ENCODE peak calls at places on chromosomes 4 and X, in seven cellular contexts. One of them, this sample, is unnamed.

GRCh38 chr4:26176621-26177121 is 144.1 kb upstream of the RBPJ start:
- DNase-seq in ovary: no peak
- DNase-seq in CD4-positive, alpha-beta T cell: no peak
- DNase-seq in body of pancreas: no peak
- DNase-seq in cardiac fibroblast: peak
- DNase-seq in HCT116: no peak
- DNase-seq in choroid plexus epithelial cell: peak
- DNase-seq in this sample: no peak

GRCh38 chr4:60216752-60217151 is 983.4 kb upstream of the ADGRL3 start:
- DNase-seq in cardiac fibroblast: peak
- DNase-seq in HCT116: no peak
- DNase-seq in CD4-positive, alpha-beta T cell: no peak
- DNase-seq in choroid plexus epithelial cell: peak
- DNase-seq in body of pancreas: no peak
- DNase-seq in ovary: no peak
- DNase-seq in this sample: no peak

GRCh38 chr4:100190643-100191600 is 654 bp upstream of the DDIT4L start:
- DNase-seq in ovary: peak
- DNase-seq in cardiac fibroblast: peak
- DNase-seq in body of pancreas: no peak
- DNase-seq in choroid plexus epithelial cell: peak
- DNase-seq in HCT116: no peak
- DNase-seq in CD4-positive, alpha-beta T cell: no peak
- DNase-seq in this sample: no peak

GRCh38 chr4:52028970-52029369 is 8.8 kb upstream of the LRRC66 start:
- DNase-seq in CD4-positive, alpha-beta T cell: no peak
- DNase-seq in body of pancreas: no peak
- DNase-seq in HCT116: no peak
- DNase-seq in ovary: no peak
- DNase-seq in choroid plexus epithelial cell: peak
- DNase-seq in cardiac fibroblast: peak
- DNase-seq in this sample: no peak

GRCh38 chrX:101736651-101737050 is 77.0 kb upstream of the ARMCX2 start:
- DNase-seq in CD4-positive, alpha-beta T cell: no peak
- DNase-seq in choroid plexus epithelial cell: no peak
- DNase-seq in ovary: no peak
- DNase-seq in body of pancreas: no peak
- DNase-seq in cardiac fibroblast: no peak
- DNase-seq in HCT116: no peak
- DNase-seq in this sample: no peak

GRCh38 chrX:72536542-72536941 is 36.1 kb downstream of the HDAC8 start:
- DNase-seq in ovary: no peak
- DNase-seq in CD4-positive, alpha-beta T cell: no peak
- DNase-seq in choroid plexus epithelial cell: no peak
- DNase-seq in cardiac fibroblast: no peak
- DNase-seq in body of pancreas: no peak
- DNase-seq in HCT116: no peak
- DNase-seq in this sample: no peak

GRCh38 chr4:57119054-57119651 is 9.0 kb upstream of the IGFBP7 start:
- DNase-seq in body of pancreas: peak
- DNase-seq in choroid plexus epithelial cell: peak
- DNase-seq in HCT116: no peak
- DNase-seq in ovary: peak
- DNase-seq in cardiac fibroblast: peak
- DNase-seq in CD4-positive, alpha-beta T cell: no peak
- DNase-seq in this sample: no peak

GRCh38 chrX:31609130-31609529 is 537.3 kb upstream of the FTHL17 start:
- DNase-seq in cardiac fibroblast: peak
- DNase-seq in body of pancreas: no peak
- DNase-seq in HCT116: no peak
- DNase-seq in choroid plexus epithelial cell: peak
- DNase-seq in ovary: no peak
- DNase-seq in CD4-positive, alpha-beta T cell: no peak
- DNase-seq in this sample: no peak

GRCh38 chrX:41863343-41864203 is 59.8 kb downstream of the CASK start:
- DNase-seq in CD4-positive, alpha-beta T cell: no peak
- DNase-seq in choroid plexus epithelial cell: no peak
- DNase-seq in cardiac fibroblast: no peak
- DNase-seq in body of pancreas: no peak
- DNase-seq in HCT116: no peak
- DNase-seq in ovary: no peak
- DNase-seq in this sample: no peak

GRCh38 chrX:20252392-20253231 is 14.1 kb downstream of the RPS6KA3 start:
- DNase-seq in choroid plexus epithelial cell: peak
- DNase-seq in ovary: no peak
- DNase-seq in body of pancreas: peak
- DNase-seq in HCT116: peak
- DNase-seq in cardiac fibroblast: peak
- DNase-seq in CD4-positive, alpha-beta T cell: peak
- DNase-seq in this sample: peak

GRCh38 chrX:77436682-77437081 is 10.5 kb upstream of the FGF16 start:
- DNase-seq in CD4-positive, alpha-beta T cell: no peak
- DNase-seq in body of pancreas: no peak
- DNase-seq in cardiac fibroblast: no peak
- DNase-seq in HCT116: no peak
- DNase-seq in ovary: no peak
- DNase-seq in choroid plexus epithelial cell: no peak
- DNase-seq in this sample: no peak

GRCh38 chr4:142719854-142720541 is 126.1 kb downstream of the INPP4B start:
- DNase-seq in choroid plexus epithelial cell: peak
- DNase-seq in HCT116: peak
- DNase-seq in cardiac fibroblast: peak
- DNase-seq in CD4-positive, alpha-beta T cell: no peak
- DNase-seq in body of pancreas: no peak
- DNase-seq in ovary: no peak
- DNase-seq in this sample: no peak

GRCh38 chr4:79757580-79757979 is 315.4 kb downstream of the ANTXR2 start:
- DNase-seq in HCT116: no peak
- DNase-seq in body of pancreas: no peak
- DNase-seq in CD4-positive, alpha-beta T cell: no peak
- DNase-seq in ovary: no peak
- DNase-seq in cardiac fibroblast: peak
- DNase-seq in choroid plexus epithelial cell: no peak
- DNase-seq in this sample: no peak

GRCh38 chrX:67544281-67544680 is 460 bp downstream of the AR start:
- DNase-seq in ovary: peak
- DNase-seq in choroid plexus epithelial cell: no peak
- DNase-seq in body of pancreas: peak
- DNase-seq in cardiac fibroblast: peak
- DNase-seq in HCT116: no peak
- DNase-seq in CD4-positive, alpha-beta T cell: no peak
- DNase-seq in this sample: no peak

GRCh38 chr4:31923634-31924033 is 1203.5 kb downstream of the PCDH7 start:
- DNase-seq in cardiac fibroblast: no peak
- DNase-seq in CD4-positive, alpha-beta T cell: no peak
- DNase-seq in ovary: no peak
- DNase-seq in body of pancreas: no peak
- DNase-seq in HCT116: no peak
- DNase-seq in choroid plexus epithelial cell: no peak
- DNase-seq in this sample: no peak

GRCh38 chr4:3414421-3415279 is 27.1 kb upstream of the HGFAC start:
- DNase-seq in body of pancreas: no peak
- DNase-seq in ovary: peak
- DNase-seq in HCT116: no peak
- DNase-seq in choroid plexus epithelial cell: no peak
- DNase-seq in cardiac fibroblast: no peak
- DNase-seq in CD4-positive, alpha-beta T cell: no peak
- DNase-seq in this sample: no peak

DNA sequence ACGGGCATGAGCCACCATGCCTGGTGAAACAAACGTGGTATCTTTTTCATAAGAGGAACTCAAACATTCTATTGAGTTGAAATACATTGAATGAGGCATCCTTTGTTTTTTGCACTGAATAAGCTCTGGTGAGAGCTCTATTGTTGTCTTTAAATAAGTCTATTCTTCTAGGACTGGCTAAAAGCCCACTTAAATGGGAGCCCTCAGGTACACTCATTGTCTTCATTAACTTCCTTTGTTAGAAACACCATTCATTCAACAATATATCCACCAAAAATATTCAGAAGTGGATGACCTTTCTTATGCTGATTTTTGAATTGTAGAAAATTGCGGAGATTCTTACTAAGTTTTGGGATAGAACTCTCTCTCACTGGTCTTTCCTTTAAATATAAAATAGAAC is 568.0 kb downstream of the IL1RAPL1 start:
- DNase-seq in HCT116: no peak
- DNase-seq in ovary: no peak
- DNase-seq in cardiac fibroblast: no peak
- DNase-seq in choroid plexus epithelial cell: no peak
- DNase-seq in body of pancreas: no peak
- DNase-seq in CD4-positive, alpha-beta T cell: no peak
- DNase-seq in this sample: no peak
- TF ChIP-seq CTCF in HCT116: no peak
- TF ChIP-seq CTCF in ovary: no peak
- TF ChIP-seq CTCF in cardiac fibroblast: no peak
- TF ChIP-seq CTCF in choroid plexus epithelial cell: no peak
- TF ChIP-seq CTCF in body of pancreas: no peak
- TF ChIP-seq CTCF in CD4-positive, alpha-beta T cell: no peak
- TF ChIP-seq CTCF in this sample: no peak

DNA sequence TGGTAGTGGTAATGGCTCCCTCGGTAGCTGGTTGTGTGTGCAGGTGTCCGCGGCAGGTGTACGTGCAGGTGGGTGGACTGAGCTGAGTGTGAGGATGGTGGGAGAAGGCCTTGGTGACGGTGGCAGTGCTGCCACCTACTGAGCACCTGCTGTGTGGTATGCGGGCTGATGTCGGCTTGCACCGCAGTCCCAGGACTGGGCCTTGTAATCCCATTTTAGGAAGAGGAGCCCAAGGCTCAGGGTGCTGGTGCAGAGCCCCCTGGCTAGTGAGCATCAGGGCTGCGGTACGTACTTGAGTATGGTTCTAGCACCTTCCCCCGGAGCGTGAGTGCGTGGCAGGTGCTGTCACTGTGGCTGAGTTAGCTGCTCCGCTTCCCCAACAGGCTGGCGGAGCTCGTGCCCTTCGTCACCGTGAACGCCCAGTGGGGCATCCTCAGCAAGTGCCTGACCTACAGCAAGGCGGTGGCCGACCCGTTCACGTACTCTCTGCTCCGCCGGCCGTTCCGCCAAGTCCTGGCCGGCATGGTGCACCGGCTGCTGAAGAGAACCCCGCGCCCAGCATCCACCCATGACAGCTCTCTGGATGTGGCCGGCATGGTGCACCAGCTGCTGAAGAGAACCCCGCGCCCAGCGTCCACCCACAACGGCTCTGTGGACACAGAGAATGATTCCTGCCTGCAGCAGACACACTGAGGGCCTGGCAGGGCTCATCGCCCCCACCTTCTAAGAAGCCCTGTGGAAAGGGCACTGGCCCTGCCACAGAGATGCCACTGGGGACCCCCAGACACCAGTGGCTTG is 5.7 kb upstream of the CPZ start:
- DNase-seq in body of pancreas: no peak
- DNase-seq in ovary: peak
- DNase-seq in HCT116: no peak
- DNase-seq in cardiac fibroblast: no peak
- DNase-seq in choroid plexus epithelial cell: no peak
- DNase-seq in CD4-positive, alpha-beta T cell: no peak
- DNase-seq in this sample: no peak
- TF ChIP-seq CTCF in body of pancreas: no peak
- TF ChIP-seq CTCF in ovary: no peak
- TF ChIP-seq CTCF in HCT116: peak
- TF ChIP-seq CTCF in cardiac fibroblast: no peak
- TF ChIP-seq CTCF in choroid plexus epithelial cell: no peak
- TF ChIP-seq CTCF in CD4-positive, alpha-beta T cell: no peak
- TF ChIP-seq CTCF in this sample: no peak

GRCh38 chr4:15194520-15194919 is 192.2 kb downstream of the CPEB2 start:
- DNase-seq in choroid plexus epithelial cell: peak
- DNase-seq in HCT116: no peak
- DNase-seq in CD4-positive, alpha-beta T cell: no peak
- DNase-seq in ovary: no peak
- DNase-seq in cardiac fibroblast: peak
- DNase-seq in body of pancreas: no peak
- DNase-seq in this sample: no peak

GRCh38 chr4:15202481-15202880 is 200.2 kb downstream of the CPEB2 start:
- DNase-seq in body of pancreas: no peak
- DNase-seq in choroid plexus epithelial cell: no peak
- DNase-seq in CD4-positive, alpha-beta T cell: no peak
- DNase-seq in HCT116: no peak
- DNase-seq in cardiac fibroblast: peak
- DNase-seq in ovary: no peak
- DNase-seq in this sample: no peak

GRCh38 chr4:15198070-15198727 is 195.9 kb downstream of the CPEB2 start:
- DNase-seq in HCT116: no peak
- DNase-seq in choroid plexus epithelial cell: peak
- DNase-seq in body of pancreas: no peak
- DNase-seq in CD4-positive, alpha-beta T cell: no peak
- DNase-seq in ovary: no peak
- DNase-seq in cardiac fibroblast: peak
- DNase-seq in this sample: no peak

GRCh38 chr4:15201782-15202181 is 199.5 kb downstream of the CPEB2 start:
- DNase-seq in ovary: no peak
- DNase-seq in cardiac fibroblast: no peak
- DNase-seq in HCT116: no peak
- DNase-seq in choroid plexus epithelial cell: no peak
- DNase-seq in body of pancreas: no peak
- DNase-seq in CD4-positive, alpha-beta T cell: no peak
- DNase-seq in this sample: no peak

GRCh38 chr4:15197005-15197404 is 194.7 kb downstream of the CPEB2 start:
- DNase-seq in body of pancreas: no peak
- DNase-seq in cardiac fibroblast: peak
- DNase-seq in CD4-positive, alpha-beta T cell: no peak
- DNase-seq in HCT116: no peak
- DNase-seq in ovary: no peak
- DNase-seq in choroid plexus epithelial cell: peak
- DNase-seq in this sample: no peak
- TF ChIP-seq CTCF in body of pancreas: no peak
- TF ChIP-seq CTCF in cardiac fibroblast: peak
- TF ChIP-seq CTCF in CD4-positive, alpha-beta T cell: no peak
- TF ChIP-seq CTCF in HCT116: peak
- TF ChIP-seq CTCF in ovary: no peak
- TF ChIP-seq CTCF in choroid plexus epithelial cell: peak
- TF ChIP-seq CTCF in this sample: no peak

GRCh38 chr4:154743683-154744340 is at the start of gene LRAT:
- DNase-seq in CD4-positive, alpha-beta T cell: no peak
- DNase-seq in choroid plexus epithelial cell: no peak
- DNase-seq in ovary: no peak
- DNase-seq in cardiac fibroblast: no peak
- DNase-seq in body of pancreas: peak
- DNase-seq in HCT116: peak
- DNase-seq in this sample: peak
- TF ChIP-seq CTCF in CD4-positive, alpha-beta T cell: no peak
- TF ChIP-seq CTCF in choroid plexus epithelial cell: no peak
- TF ChIP-seq CTCF in ovary: no peak
- TF ChIP-seq CTCF in cardiac fibroblast: no peak
- TF ChIP-seq CTCF in body of pancreas: peak
- TF ChIP-seq CTCF in HCT116: peak
- TF ChIP-seq CTCF in this sample: no peak

DNA sequence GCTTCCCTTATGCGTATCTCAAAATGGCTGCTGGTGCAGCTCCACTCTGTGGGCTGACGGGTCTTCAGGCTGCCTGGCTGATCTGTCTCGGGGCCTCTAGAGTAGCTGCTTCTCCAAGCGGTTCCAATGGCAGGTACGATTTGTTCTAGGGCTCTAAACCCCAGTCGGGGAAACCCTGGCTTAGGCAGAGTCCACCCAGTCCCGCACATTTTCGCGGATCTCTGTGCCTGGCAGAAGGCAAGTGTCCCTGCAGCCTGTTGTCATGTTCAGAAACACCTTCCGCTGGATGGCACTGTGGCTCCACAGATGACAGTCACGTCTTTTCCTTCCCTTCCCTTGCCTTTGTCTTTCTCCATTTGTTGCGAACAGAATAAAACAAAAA is 54.4 kb downstream of the NBDY start:
- DNase-seq in CD4-positive, alpha-beta T cell: no peak
- DNase-seq in HCT116: no peak
- DNase-seq in ovary: peak
- DNase-seq in choroid plexus epithelial cell: no peak
- DNase-seq in body of pancreas: peak
- DNase-seq in cardiac fibroblast: no peak
- DNase-seq in this sample: no peak
- TF ChIP-seq CTCF in CD4-positive, alpha-beta T cell: no peak
- TF ChIP-seq CTCF in HCT116: no peak
- TF ChIP-seq CTCF in ovary: no peak
- TF ChIP-seq CTCF in choroid plexus epithelial cell: no peak
- TF ChIP-seq CTCF in body of pancreas: peak
- TF ChIP-seq CTCF in cardiac fibroblast: no peak
- TF ChIP-seq CTCF in this sample: no peak

This sample was measured in activated CD8-positive, alpha-beta T cell treated with anti-CD3 and anti-CD28 coated beads for 36 hours.